ENCODE peak calls at places on chromosome 19, in five cellular contexts. F is SK-MEL-5; N is activated CD4-positive, alpha-beta T cell treated with anti-CD3 and anti-CD28 coated beads, Interleukin-2, amount 10 ng/mL, durations not matched to agents 7 days and 5 days; X is kidney epithelial cell; H is OCI-M1. L is an unnamed sample.

GRCh38 chr19:29645911-29646310 is 19.4 kb upstream of the PLEKHF1 start:
- DNase-seq in F (peak; percentile 71), N (no peak), X (no peak), H (peak; percentile 69), L (peak; percentile 73)

GRCh38 chr19:7905298-7905697 is 1.6 kb downstream of the MAP2K7 start:
- DNase-seq in F (no peak), N (no peak), X (no peak), H (no peak), L (no peak)

GRCh38 chr19:38662508-38663155 is 15.2 kb downstream of the ACTN4 start:
- DNase-seq in F (no peak), N (no peak), X (no peak), H (no peak), L (no peak)

GRCh38 chr19:32258167-32258566 is 87.2 kb upstream of the ZNF507 start:
- DNase-seq in F (no peak), N (no peak), X (no peak), H (no peak), L (no peak)

GRCh38 chr19:29545866-29546582 is 20.2 kb downstream of the VSTM2B start:
- DNase-seq in F (no peak), N (no peak), X (no peak), H (no peak), L (no peak)

GRCh38 chr19:722553-723101 is 13.9 kb downstream of the PALM start:
- DNase-seq in F (no peak), N (no peak), X (no peak), H (no peak), L (no peak)

GRCh38 chr19:12555456-12555930 is 4.2 kb upstream of the ZNF564 start:
- DNase-seq in F (no peak), N (no peak), X (no peak), H (no peak), L (no peak)

GRCh38 chr19:43747557-43748204 is 7.1 kb downstream of the SMG9 start:
- DNase-seq in F (no peak), N (no peak), X (no peak), H (no peak), L (no peak)

GRCh38 chr19:8528500-8528899 is 14.5 kb upstream of the ZNF414 start:
- DNase-seq in F (no peak), N (no peak), X (no peak), H (no peak), L (no peak)

GRCh38 chr19:46844067-46844489 is 6.6 kb downstream of the AP2S1 start:
- DNase-seq in F (no peak), N (no peak), X (no peak), H (no peak), L (no peak)

GRCh38 chr19:18223860-18224524 is 2.2 kb downstream of the PDE4C start:
- DNase-seq in F (peak; percentile 48), N (no peak), X (no peak), H (peak; percentile 93), L (no peak)

GRCh38 chr19:18871543-18871942 is 24.4 kb downstream of the CERS1 start:
- DNase-seq in F (no peak), N (no peak), X (no peak), H (peak; percentile 12), L (no peak)

GRCh38 chr19:40424637-40425449 is 949 bp downstream of the SERTAD1 start:
- DNase-seq in F (peak; percentile 46), N (no peak), X (no peak), H (peak; percentile 77), L (peak; percentile 11)

GRCh38 chr19:9934132-9934950 is 2.0 kb downstream of the OLFM2 start:
- DNase-seq in F (peak; percentile 83), N (peak; percentile 78), X (no peak), H (peak; percentile 90), L (peak; percentile 44)

GRCh38 chr19:2371656-2372055 is 11.6 kb downstream of the TMPRSS9 start:
- DNase-seq in F (no peak), N (no peak), X (no peak), H (no peak), L (no peak)

GRCh38 chr19:7904074-7905020 is 670 bp downstream of the MAP2K7 start:
- DNase-seq in F (no peak), N (peak; percentile 69), X (no peak), H (peak; percentile 76), L (no peak)

L was measured in foreskin melanocyte.